ENCODE peak calls at places on chromosomes 2 and 18, in six cellular contexts. L is NT2/D1, F is stomach, Q is lower lobe of right lung, A is colonic mucosa, J is HepG2. G is an unnamed sample.
A peak's percentile ranks its signal among the peaks of the same experiment; 100 is the strongest.

GRCh38 chr18:23585007-23585871 is 1.1 kb downstream of the NPC1 start:
- DNase-seq in L (no peak), F (no peak), Q (no peak), A (peak; percentile 40), J (peak; percentile 31), G (no peak)

GRCh38 chr2:157897106-157897971 is 21.2 kb upstream of the ACVR1 start:
- DNase-seq in L (no peak), F (no peak), Q (no peak), A (no peak), J (no peak), G (no peak)

GRCh38 chr2:79529636-79530035 is 16.8 kb downstream of the CTNNA2 start:
- DNase-seq in L (no peak), F (no peak), Q (no peak), A (no peak), J (no peak), G (no peak)

GRCh38 chr18:5964996-5965395 is 69.7 kb upstream of the TMEM200C start:
- DNase-seq in L (no peak), F (no peak), Q (no peak), A (no peak), J (no peak), G (no peak)

GRCh38 chr2:39728941-39729351 is 50.1 kb downstream of the THUMPD2 start:
- DNase-seq in L (peak; percentile 36), F (peak; percentile 35), Q (peak; percentile 53), A (no peak), J (peak; percentile 58), G (peak; percentile 49)

GRCh38 chr2:223501604-223502003 is 100.6 kb downstream of the SCG2 start:
- DNase-seq in L (no peak), F (no peak), Q (no peak), A (no peak), J (no peak), G (no peak)

GRCh38 chr2:12106440-12107080 is 360.1 kb downstream of the LPIN1 start:
- DNase-seq in L (no peak), F (peak; percentile 28), Q (no peak), A (peak; percentile 29), J (no peak), G (no peak)

GRCh38 chr2:239019193-239019581 is 171.3 kb downstream of the TWIST2 start:
- DNase-seq in L (no peak), F (no peak), Q (no peak), A (no peak), J (no peak), G (no peak)

GRCh38 chr2:207719008-207719407 is 7.6 kb downstream of the CCNYL1 start:
- DNase-seq in L (no peak), F (no peak), Q (no peak), A (no peak), J (no peak), G (no peak)

GRCh38 chr18:70176537-70176936 is 28.9 kb downstream of the RTTN start:
- DNase-seq in L (no peak), F (no peak), Q (no peak), A (no peak), J (no peak), G (no peak)

GRCh38 chr18:49177812-49178211 is 227.0 kb upstream of the SMAD7 start:
- DNase-seq in L (no peak), F (no peak), Q (no peak), A (no peak), J (peak; percentile 34), G (no peak)

GRCh38 chr2:238509151-238509820 is 82.6 kb downstream of the ASB1 start:
- DNase-seq in L (peak; percentile 80), F (no peak), Q (no peak), A (no peak), J (no peak), G (no peak)

GRCh38 chr2:42098571-42099430 is 51.0 kb downstream of the PKDCC start:
- DNase-seq in L (no peak), F (no peak), Q (peak; percentile 72), A (no peak), J (no peak), G (no peak)

GRCh38 chr2:16020389-16021008 is 80.1 kb downstream of the MYCN start:
- DNase-seq in L (no peak), F (no peak), Q (no peak), A (no peak), J (no peak), G (no peak)

GRCh38 chr2:105085525-105085924 is 47.7 kb downstream of the MRPS9 start:
- DNase-seq in L (no peak), F (no peak), Q (no peak), A (no peak), J (no peak), G (no peak)

GRCh38 chr18:40357536-40357935 is 1597.5 kb upstream of the PIK3C3 start:
- DNase-seq in L (no peak), F (no peak), Q (no peak), A (no peak), J (no peak), G (no peak)

GRCh38 chr2:38978504-38978903 is 88.8 kb downstream of the ARHGEF33 start:
- DNase-seq in L (no peak), F (no peak), Q (no peak), A (no peak), J (no peak), G (no peak)

GRCh38 chr2:164737612-164738081 is 104.0 kb downstream of the COBLL1 start:
- DNase-seq in L (peak; percentile 65), F (peak; percentile 72), Q (peak; percentile 60), A (peak; percentile 64), J (peak; percentile 82), G (peak; percentile 76)

GRCh38 chr2:16071039-16071864 is 130.9 kb downstream of the MYCN start:
- DNase-seq in L (no peak), F (no peak), Q (no peak), A (no peak), J (no peak), G (no peak)

GRCh38 chr2:144659731-144660275 is 139.9 kb upstream of the ZEB2 start:
- DNase-seq in L (no peak), F (peak; percentile 29), Q (peak; percentile 70), A (no peak), J (no peak), G (no peak)

GRCh38 chr2:231711677-231712461 is 3.5 kb downstream of the PTMA start:
- DNase-seq in L (no peak), F (no peak), Q (peak; percentile 42), A (no peak), J (no peak), G (no peak)

GRCh38 chr2:65024149-65024829 is 31.9 kb upstream of the CEP68 start:
- DNase-seq in L (no peak), F (no peak), Q (no peak), A (no peak), J (no peak), G (no peak)

GRCh38 chr2:110804915-110805314 is 72.5 kb downstream of the ACOXL start:
- DNase-seq in L (no peak), F (no peak), Q (no peak), A (no peak), J (no peak), G (no peak)

GRCh38 chr2:1930956-1931914 is 186.9 kb upstream of the PXDN start:
- DNase-seq in L (no peak), F (no peak), Q (no peak), A (no peak), J (no peak), G (no peak)

GRCh38 chr2:168256448-168256847 is 9.1 kb upstream of the STK39 start:
- DNase-seq in L (no peak), F (peak; percentile 67), Q (no peak), A (peak; percentile 71), J (peak; percentile 78), G (no peak)

GRCh38 chr2:218180728-218181127 is 14.0 kb upstream of the CXCR1 start:
- DNase-seq in L (no peak), F (no peak), Q (no peak), A (peak; percentile 49), J (no peak), G (no peak)

GRCh38 chr2:152587187-152587947 is 129.9 kb downstream of the PRPF40A start:
- DNase-seq in L (no peak), F (no peak), Q (no peak), A (no peak), J (no peak), G (no peak)

GRCh38 chr18:36526611-36527010 is 229.1 kb downstream of the FHOD3 start:
- DNase-seq in L (no peak), F (no peak), Q (no peak), A (no peak), J (no peak), G (no peak)

GRCh38 chr2:226609361-226609760 is 190.3 kb downstream of the IRS1 start:
- DNase-seq in L (peak; percentile 9), F (no peak), Q (no peak), A (no peak), J (no peak), G (no peak)

GRCh38 chr18:57432765-57433400 is 2.3 kb upstream of the ONECUT2 start:
- DNase-seq in L (no peak), F (no peak), Q (no peak), A (no peak), J (no peak), G (no peak)

GRCh38 chr2:144996225-144996795 is 476.4 kb upstream of the ZEB2 start:
- DNase-seq in L (no peak), F (no peak), Q (no peak), A (no peak), J (no peak), G (no peak)

GRCh38 chr2:224919472-224920110 is 122.7 kb downstream of the DOCK10 start:
- DNase-seq in L (no peak), F (no peak), Q (no peak), A (no peak), J (no peak), G (no peak)

GRCh38 chr18:12287684-12288405 is 20.2 kb upstream of the TUBB6 start:
- DNase-seq in L (no peak), F (peak; percentile 73), Q (peak; percentile 86), A (peak; percentile 63), J (peak; percentile 23), G (no peak)

GRCh38 chr2:187976667-187977333 is 314.9 kb upstream of the GULP1 start:
- DNase-seq in L (no peak), F (no peak), Q (no peak), A (no peak), J (no peak), G (no peak)

DNA sequence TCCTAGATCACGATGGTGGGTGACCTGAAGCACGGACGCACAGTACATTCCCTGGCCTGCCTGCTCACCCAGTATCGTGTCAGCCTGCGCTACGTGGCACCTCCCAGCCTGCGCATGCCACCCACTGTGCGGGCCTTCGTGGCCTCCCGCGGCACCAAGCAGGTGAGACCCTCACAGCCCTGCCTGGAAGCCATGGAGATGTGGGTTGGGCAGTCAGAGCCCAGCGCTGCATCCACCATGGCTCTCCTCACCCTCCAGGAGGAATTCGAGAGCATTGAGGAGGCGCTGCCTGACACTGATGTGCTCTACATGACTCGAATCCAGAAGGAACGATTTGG is 20.3 kb downstream of the SLC30A3 start:
- DNase-seq in L (no peak), F (no peak), Q (no peak), A (no peak), J (no peak), G (no peak)
- H3K36me3 ChIP-seq in L (peaks cover 78% of the 10 kb centered on the region), F (peaks cover 76% of the 10 kb centered on the region), Q (peaks cover 70% of the 10 kb centered on the region), A (peaks cover 4% of the 10 kb centered on the region), J (peaks cover 51% of the 10 kb centered on the region), G (peaks cover 72% of the 10 kb centered on the region)

GRCh38 chr2:48365476-48365875 is 164.5 kb upstream of the STON1 start:
- DNase-seq in L (no peak), F (no peak), Q (no peak), A (no peak), J (no peak), G (no peak)
- H3K36me3 ChIP-seq in L (peaks cover 8% of the 10 kb centered on the region), F (peaks cover 31% of the 10 kb centered on the region), Q (peaks cover 59% of the 10 kb centered on the region), A (no peaks in the 10 kb centered on the region), J (peaks cover 8% of the 10 kb centered on the region), G (peaks cover 3% of the 10 kb centered on the region)

GRCh38 chr18:74516271-74517235 is 17.7 kb upstream of the CNDP1 start:
- DNase-seq in L (no peak), F (peak; percentile 23), Q (no peak), A (no peak), J (no peak), G (no peak)
- H3K36me3 ChIP-seq in L (peaks cover 96% of the 10 kb centered on the region), F (peaks cover 97% of the 10 kb centered on the region), Q (peaks cover 94% of the 10 kb centered on the region), A (peaks cover 26% of the 10 kb centered on the region), J (peaks cover 31% of the 10 kb centered on the region), G (peaks cover 6% of the 10 kb centered on the region)

GRCh38 chr2:175151791-175152190 is 16.2 kb downstream of the ATF2 start:
- DNase-seq in L (no peak), F (no peak), Q (no peak), A (no peak), J (no peak), G (no peak)
- H3K36me3 ChIP-seq in L (peaks cover 43% of the 10 kb centered on the region), F (no peaks in the 10 kb centered on the region), Q (peaks cover 12% of the 10 kb centered on the region), A (no peaks in the 10 kb centered on the region), J (peaks cover 10% of the 10 kb centered on the region), G (peaks cover 7% of the 10 kb centered on the region)

G was measured in HAP-1.